ENCODE peak calls at places on chromosomes 12 and 14, in five cellular contexts. B, M, H, N and W are unnamed samples. For H3K9me3, the result is how much of the 10 kb centered on the place peaks cover.

GRCh38 chr14:78714722-78715121 is 544.5 kb downstream of the NRXN3 start:
- DNase-seq in H (no peak), M (no peak), N (no peak), B (no peak), W (no peak)

GRCh38 chr12:43347026-43347425 is 205.0 kb downstream of the ADAMTS20 start:
- DNase-seq in H (no peak), B (no peak), M (no peak), N (no peak), W (no peak)

GRCh38 chr12:39440781-39441180 is 2.1 kb downstream of the KIF21A start:
- DNase-seq in N (no peak), B (no peak), M (peak), H (peak), W (no peak)

GRCh38 chr12:59329457-59329856 is 266.4 kb upstream of the SLC16A7 start:
- DNase-seq in B (no peak), M (no peak), H (no peak), N (no peak), W (no peak)

GRCh38 chr14:75626857-75627256 is 33.8 kb downstream of the ERG28 start:
- DNase-seq in N (no peak), H (no peak), B (no peak), M (no peak), W (no peak)

GRCh38 chr12:68119724-68120211 is 39.8 kb downstream of the IFNG start:
- DNase-seq in N (peak), H (no peak), B (no peak), M (no peak), W (peak)

GRCh38 chr14:101475468-101476257 is 85.6 kb upstream of the DIO3 start:
- DNase-seq in B (no peak), H (no peak), N (no peak), M (no peak), W (peak)

GRCh38 chr14:54322668-54323380 is 74.0 kb upstream of the CDKN3 start:
- DNase-seq in M (no peak), H (no peak), N (no peak), B (no peak), W (no peak)

GRCh38 chr12:38138225-38139221 is 178.1 kb upstream of the ALG10B start:
- DNase-seq in B (no peak), N (peak), H (peak), M (peak), W (peak)

GRCh38 chr12:19576421-19576925 is 137.2 kb downstream of the AEBP2 start:
- DNase-seq in N (no peak), B (no peak), M (no peak), H (no peak), W (no peak)

GRCh38 chr12:117466677-117467362 is 105.4 kb upstream of the NOS1 start:
- DNase-seq in N (no peak), H (no peak), M (no peak), B (no peak), W (peak)

GRCh38 chr12:51549637-51550036 is 41.4 kb upstream of the SCN8A start:
- DNase-seq in N (no peak), M (no peak), H (no peak), B (no peak), W (no peak)

GRCh38 chr14:54568821-54569591 is 2.1 kb downstream of the SAMD4A start:
- DNase-seq in B (peak), H (peak), M (peak), N (no peak), W (no peak)

GRCh38 chr14:101872333-101872732 is 92.0 kb upstream of the DYNC1H1 start:
- DNase-seq in H (no peak), N (no peak), M (no peak), B (no peak), W (no peak)

GRCh38 chr14:91246051-91246852 is 1.7 kb upstream of the GPR68 start:
- DNase-seq in H (no peak), B (no peak), N (peak), M (no peak), W (peak)

GRCh38 chr12:129258781-129259318 is 405.6 kb downstream of the GLT1D1 start:
- DNase-seq in M (no peak), B (no peak), N (no peak), H (no peak), W (no peak)

DNA sequence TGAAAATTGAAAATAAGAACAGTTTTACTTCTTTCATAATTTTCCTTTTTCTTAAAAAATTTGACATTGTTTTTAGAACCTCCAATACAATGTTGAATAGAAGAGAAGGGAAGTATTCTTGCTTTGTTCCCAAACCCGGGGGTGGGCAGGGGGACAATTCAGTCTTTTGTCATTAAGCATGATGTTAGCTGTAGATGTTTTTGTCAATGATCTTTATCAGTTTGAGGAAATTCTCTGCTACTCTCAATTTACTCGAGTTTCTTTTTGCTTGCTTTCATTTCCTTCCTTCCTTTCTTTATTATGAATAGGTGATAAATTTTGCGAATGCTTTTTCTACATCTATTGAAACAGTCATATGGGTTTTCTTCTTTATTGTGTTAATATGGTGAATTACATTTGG is 183.2 kb upstream of the FRMD6 start:
- DNase-seq in N (no peak), B (no peak), M (no peak), H (no peak), W (no peak)
- H3K9me3 ChIP-seq in N (under half), B (under half), M (under half), H (under half), W (under half)

DNA sequence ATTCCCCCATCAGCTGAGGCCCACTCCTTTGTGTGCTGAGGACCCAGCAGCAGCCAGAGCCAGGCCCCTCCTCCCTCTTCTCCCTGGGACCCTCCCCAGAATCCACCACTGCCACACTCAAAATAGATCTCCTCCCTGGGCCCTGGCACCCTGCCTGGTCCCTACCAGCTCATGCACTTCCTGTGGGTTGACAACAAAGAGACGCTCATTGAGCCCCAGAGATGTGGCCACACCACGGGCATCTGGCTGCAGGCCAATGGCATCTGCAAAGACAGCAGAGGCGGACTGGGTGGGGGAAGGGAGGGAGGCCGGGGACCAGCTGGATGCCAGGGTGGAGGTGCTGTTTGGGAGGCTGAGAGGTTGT is 16.0 kb upstream of the ENDOU start:
- DNase-seq in B (peak), N (peak), M (no peak), H (peak), W (peak)
- H3K27ac ChIP-seq in B (no peak), N (no peak), M (no peak), H (peak), W (peak)

GRCh38 chr12:47707905-47708543 is 2.2 kb upstream of the RPAP3 start:
- DNase-seq in H (no peak), B (no peak), N (no peak), M (no peak), W (peak)
- H3K4me3 ChIP-seq in H (no peak), B (no peak), N (peak), M (no peak), W (no peak)

GRCh38 chr14:26380616-26381015 is 217.2 kb downstream of the NOVA1 start:
- DNase-seq in M (no peak), H (no peak), N (no peak), B (no peak), W (no peak)
- H3K9me3 ChIP-seq in M (under half), H (under half), N (under half), B (under half), W (under half)

DNA sequence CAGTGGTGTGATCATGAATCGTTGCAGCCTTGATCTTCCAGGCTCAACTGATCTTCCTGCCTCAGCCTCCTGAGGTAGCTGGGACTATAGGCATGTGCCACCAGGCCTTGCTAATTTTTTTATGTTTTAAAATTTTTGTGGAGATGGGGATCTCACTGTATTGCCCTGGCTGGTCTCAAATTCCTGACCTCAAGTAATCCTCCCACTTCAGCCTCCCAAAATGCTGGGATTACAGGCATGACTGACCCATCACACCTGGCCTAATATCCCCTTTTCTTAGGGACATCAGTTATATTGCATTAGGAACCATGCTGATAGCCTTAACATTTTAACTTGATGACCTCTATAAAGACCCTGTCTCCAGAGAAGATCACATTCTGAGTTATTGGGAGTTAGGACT is 42.8 kb downstream of the RASSF3 start:
- DNase-seq in N (no peak), H (no peak), B (no peak), M (no peak), W (no peak)
- H3K27ac ChIP-seq in N (no peak), H (peak), B (no peak), M (no peak), W (no peak)

GRCh38 chr12:116125981-116126566 is 151.4 kb downstream of the MED13L start:
- DNase-seq in M (peak), B (no peak), H (no peak), N (no peak), W (no peak)

GRCh38 chr12:116125084-116125483 is 152.4 kb downstream of the MED13L start:
- DNase-seq in H (no peak), B (no peak), M (no peak), N (no peak), W (no peak)

GRCh38 chr12:116123511-116124258 is 153.8 kb downstream of the MED13L start:
- DNase-seq in B (peak), M (peak), N (no peak), H (peak), W (peak)

GRCh38 chr12:116122639-116123038 is 154.9 kb downstream of the MED13L start:
- DNase-seq in H (no peak), B (no peak), M (peak), N (no peak), W (no peak)

GRCh38 chr12:116121453-116121871 is 156.0 kb downstream of the MED13L start:
- DNase-seq in B (no peak), H (no peak), M (no peak), N (no peak), W (no peak)
- H3K4me3 ChIP-seq in B (peak), H (no peak), M (no peak), N (no peak), W (no peak)